ENCODE peak calls at places on chromosomes 11 and 22, in eight cellular contexts. E, R, S, Q, D, C, Y and T are unnamed samples.

GRCh38 chr11:126917531-126918204 is 82.9 kb downstream of the KIRREL3 start:
- DNase-seq in Y (peak), R (no peak), Q (peak), D (no peak), S (peak), C (peak), E (peak), T (no peak)

GRCh38 chr11:73779084-73779902 is 8.4 kb upstream of the MRPL48 start:
- DNase-seq in D (peak), Y (peak), R (peak), E (peak), S (peak), Q (peak), C (peak), T (peak)

GRCh38 chr11:114160884-114161283 is 101.4 kb downstream of the ZBTB16 start:
- DNase-seq in D (no peak), R (no peak), Y (peak), Q (no peak), C (peak), S (peak), E (peak), T (no peak)

GRCh38 chr22:43222281-43222680 is 35.3 kb upstream of the TTLL12 start:
- DNase-seq in E (no peak), D (no peak), S (no peak), R (peak), Y (no peak), Q (no peak), C (no peak), T (peak)

GRCh38 chr11:44574620-44575287 is 9.3 kb downstream of the CD82 start:
- DNase-seq in C (peak), Y (peak), S (peak), R (no peak), D (no peak), E (peak), Q (peak), T (no peak)

GRCh38 chr22:42214625-42215415 is 55.6 kb downstream of the TCF20 start:
- DNase-seq in C (peak), S (no peak), E (no peak), Y (no peak), D (peak), R (peak), Q (no peak), T (peak)

GRCh38 chr11:105458071-105458470 is 151.8 kb upstream of the GRIA4 start:
- DNase-seq in D (no peak), R (no peak), S (no peak), Q (no peak), E (no peak), C (no peak), Y (no peak), T (no peak)

GRCh38 chr22:35966314-35967045 is 62.1 kb downstream of the RBFOX2 start:
- DNase-seq in C (no peak), Q (peak), Y (no peak), S (no peak), E (no peak), R (no peak), D (no peak), T (no peak)

GRCh38 chr11:117717485-117718314 is 79.3 kb downstream of the DSCAML1 start:
- DNase-seq in R (peak), Y (no peak), C (no peak), Q (no peak), E (no peak), S (peak), D (peak), T (peak)

GRCh38 chr22:19972251-19972650 is 30.6 kb upstream of the TXNRD2 start:
- DNase-seq in Y (no peak), E (no peak), D (no peak), Q (no peak), R (no peak), C (no peak), S (no peak), T (no peak)

GRCh38 chr11:113553235-113553634 is 78.0 kb upstream of the DRD2 start:
- DNase-seq in E (peak), Q (peak), D (peak), C (peak), Y (peak), R (no peak), S (peak), T (no peak)

GRCh38 chr11:11463397-11463796 is 110.3 kb upstream of the CSNK2A3 start:
- DNase-seq in Q (peak), S (no peak), E (peak), C (no peak), R (no peak), D (no peak), Y (peak), T (no peak)

GRCh38 chr11:62614275-62614674 is 1.2 kb downstream of the ROM1 start:
- DNase-seq in S (peak), D (peak), C (no peak), R (no peak), Y (no peak), Q (no peak), E (no peak), T (no peak)

GRCh38 chr11:877565-877964 is 33.0 kb downstream of the CHID1 start:
- DNase-seq in D (peak), S (no peak), Y (no peak), E (no peak), C (no peak), R (no peak), Q (no peak), T (no peak)

GRCh38 chr11:111918390-111919256 is at the start of gene C11orf52:
- DNase-seq in R (no peak), E (no peak), C (peak), Q (no peak), S (peak), Y (peak), D (peak), T (peak)

GRCh38 chr11:44615913-44616806 is 50.7 kb downstream of the CD82 start:
- DNase-seq in D (no peak), C (no peak), E (no peak), R (peak), Q (no peak), Y (no peak), S (no peak), T (no peak)

GRCh38 chr11:126080206-126080941 is 17.7 kb upstream of the CDON start:
- DNase-seq in D (peak), Y (no peak), S (peak), E (no peak), C (no peak), Q (no peak), R (no peak), T (no peak)

GRCh38 chr11:1224109-1224485 is 1.2 kb downstream of the MUC5B start:
- DNase-seq in E (no peak), Q (no peak), C (no peak), S (no peak), Y (no peak), R (peak), D (no peak), T (no peak)

GRCh38 chr22:36352775-36353507 is 34.8 kb downstream of the MYH9 start:
- DNase-seq in S (no peak), Q (no peak), E (peak), Y (no peak), R (peak), D (no peak), C (peak), T (peak)

GRCh38 chr22:48618326-48618725 is 1209.3 kb downstream of the BRD1 start:
- DNase-seq in E (no peak), Q (no peak), S (no peak), Y (no peak), C (no peak), R (no peak), D (no peak), T (peak)

GRCh38 chr11:45810431-45811108 is 5.6 kb downstream of the SLC35C1 start:
- DNase-seq in S (no peak), R (no peak), Y (no peak), Q (no peak), E (no peak), D (no peak), C (no peak), T (no peak)

GRCh38 chr11:13596601-13597000 is 71.9 kb upstream of the FAR1 start:
- DNase-seq in S (no peak), R (no peak), D (no peak), Q (no peak), C (no peak), E (no peak), Y (no peak), T (no peak)